ENCODE peak calls at places on chromosomes 11 and 22, in ten cellular contexts. N, S, Y, C, Q, W, M, T, P and U are unnamed samples.

GRCh38 chr11:9494316-9494715 is 33.5 kb downstream of the ZNF143 start:
- DNase-seq in N (no peak), S (no peak), Y (no peak), C (no peak), Q (no peak), W (no peak), M (no peak), T (no peak), P (no peak), U (no peak)

GRCh38 chr11:67056267-67056639 is 394 bp upstream of the RHOD start:
- DNase-seq in N (no peak), S (no peak), Y (no peak), C (no peak), Q (no peak), W (no peak), M (no peak), T (no peak), P (no peak), U (no peak)

GRCh38 chr11:64514596-64514995 is 76.4 kb upstream of the SLC22A12 start:
- DNase-seq in N (no peak), S (no peak), Y (no peak), C (no peak), Q (no peak), W (no peak), M (no peak), T (no peak), P (no peak), U (no peak)

GRCh38 chr11:60900673-60901404 is 5.5 kb downstream of the PRPF19 start:
- DNase-seq in N (no peak), S (no peak), Y (no peak), C (no peak), Q (no peak), W (no peak), M (no peak), T (no peak), P (no peak), U (no peak)

GRCh38 chr22:31578171-31578570 is 81.8 kb downstream of the SFI1 start:
- DNase-seq in N (no peak), S (no peak), Y (no peak), C (no peak), Q (no peak), W (no peak), M (no peak), T (no peak), P (no peak), U (no peak)

GRCh38 chr11:12802418-12803085 is 128.3 kb downstream of the TEAD1 start:
- DNase-seq in N (peak; percentile 97), S (peak; percentile 78), Y (peak; percentile 27), C (peak; percentile 99), Q (peak; percentile 73), W (peak; percentile 99), M (peak; percentile 85), T (no peak), P (no peak), U (peak; percentile 96)

GRCh38 chr22:44522526-44523170 is 24.6 kb upstream of the RTL6 start:
- DNase-seq in N (no peak), S (no peak), Y (no peak), C (no peak), Q (no peak), W (no peak), M (no peak), T (no peak), P (no peak), U (no peak)

GRCh38 chr22:40491990-40492631 is 121.7 kb downstream of the SGSM3 start:
- DNase-seq in N (no peak), S (no peak), Y (peak; percentile 30), C (no peak), Q (no peak), W (no peak), M (peak; percentile 82), T (peak; percentile 83), P (peak; percentile 91), U (peak; percentile 37)

GRCh38 chr22:37632174-37633081 is 7.0 kb upstream of the SH3BP1 start:
- DNase-seq in N (no peak), S (no peak), Y (no peak), C (no peak), Q (no peak), W (no peak), M (no peak), T (no peak), P (no peak), U (no peak)

GRCh38 chr22:37634505-37635002 is 4.9 kb upstream of the SH3BP1 start:
- DNase-seq in N (no peak), S (peak; percentile 31), Y (peak; percentile 24), C (no peak), Q (no peak), W (no peak), M (no peak), T (no peak), P (no peak), U (no peak)

GRCh38 chr22:37635157-37635556 is 4.3 kb upstream of the SH3BP1 start:
- DNase-seq in N (no peak), S (no peak), Y (no peak), C (no peak), Q (no peak), W (no peak), M (no peak), T (no peak), P (no peak), U (no peak)

GRCh38 chr22:37633082-37633692 is 6.3 kb upstream of the SH3BP1 start:
- DNase-seq in N (no peak), S (no peak), Y (no peak), C (no peak), Q (no peak), W (no peak), M (no peak), T (no peak), P (no peak), U (no peak)

DNA sequence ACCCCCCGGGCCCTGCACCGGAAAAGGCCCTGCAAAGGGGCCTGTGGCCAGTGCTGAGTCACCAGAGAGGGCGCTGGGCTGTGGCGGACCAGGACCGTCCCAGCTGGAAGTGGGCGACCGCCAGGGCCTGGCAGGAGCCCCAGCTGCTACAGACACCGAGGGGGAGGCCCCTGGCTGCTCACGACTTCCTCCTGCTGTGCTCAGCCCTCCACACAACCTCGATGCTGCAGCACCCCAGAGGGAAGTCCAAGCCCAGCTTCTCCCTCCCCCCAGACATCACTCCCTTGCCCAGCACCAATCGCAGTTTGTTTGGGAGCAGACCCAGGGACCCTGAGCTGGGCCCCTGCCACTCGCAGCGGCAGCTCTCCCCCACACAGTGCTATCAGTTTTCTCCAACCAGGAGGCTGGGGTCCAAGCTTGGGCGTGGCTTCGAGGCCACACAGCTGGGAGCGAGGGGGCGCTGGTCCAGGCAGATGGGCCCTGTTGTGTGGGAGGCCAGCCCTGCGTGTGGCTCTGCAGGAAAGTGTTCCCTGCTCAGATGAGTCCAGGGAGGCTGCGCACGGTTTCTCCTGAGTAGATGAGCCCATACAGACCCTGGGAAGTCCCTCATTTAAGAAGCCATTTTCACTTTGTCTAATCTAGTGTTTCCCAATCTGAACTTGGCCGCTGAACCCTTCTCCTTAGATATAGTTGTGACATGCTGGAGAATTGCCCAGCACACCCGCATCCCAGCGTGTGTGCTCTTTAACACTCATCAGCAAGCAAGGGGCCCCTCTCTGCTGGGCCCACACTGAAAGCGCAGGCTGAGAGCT is 5.6 kb upstream of the SH3BP1 start:
- DNase-seq in N (no peak), S (peak; percentile 72), Y (peak; percentile 86), C (no peak), Q (peak; percentile 82), W (peak; percentile 85), M (peak; percentile 92), T (no peak), P (peak; percentile 65), U (peak; percentile 79)
- H3K4me2 ChIP-seq in N (no peak overlapping the region), S (no peak overlapping the region), Y (peak overlapping the region; percentile 79), C (no peak overlapping the region), Q (peak overlapping the region; percentile 64), W (peak overlapping the region; percentile 94), M (peak overlapping the region; percentile 34), T (no peak overlapping the region), P (peak overlapping the region; percentile 45), U (peak overlapping the region; percentile 79)

DNA sequence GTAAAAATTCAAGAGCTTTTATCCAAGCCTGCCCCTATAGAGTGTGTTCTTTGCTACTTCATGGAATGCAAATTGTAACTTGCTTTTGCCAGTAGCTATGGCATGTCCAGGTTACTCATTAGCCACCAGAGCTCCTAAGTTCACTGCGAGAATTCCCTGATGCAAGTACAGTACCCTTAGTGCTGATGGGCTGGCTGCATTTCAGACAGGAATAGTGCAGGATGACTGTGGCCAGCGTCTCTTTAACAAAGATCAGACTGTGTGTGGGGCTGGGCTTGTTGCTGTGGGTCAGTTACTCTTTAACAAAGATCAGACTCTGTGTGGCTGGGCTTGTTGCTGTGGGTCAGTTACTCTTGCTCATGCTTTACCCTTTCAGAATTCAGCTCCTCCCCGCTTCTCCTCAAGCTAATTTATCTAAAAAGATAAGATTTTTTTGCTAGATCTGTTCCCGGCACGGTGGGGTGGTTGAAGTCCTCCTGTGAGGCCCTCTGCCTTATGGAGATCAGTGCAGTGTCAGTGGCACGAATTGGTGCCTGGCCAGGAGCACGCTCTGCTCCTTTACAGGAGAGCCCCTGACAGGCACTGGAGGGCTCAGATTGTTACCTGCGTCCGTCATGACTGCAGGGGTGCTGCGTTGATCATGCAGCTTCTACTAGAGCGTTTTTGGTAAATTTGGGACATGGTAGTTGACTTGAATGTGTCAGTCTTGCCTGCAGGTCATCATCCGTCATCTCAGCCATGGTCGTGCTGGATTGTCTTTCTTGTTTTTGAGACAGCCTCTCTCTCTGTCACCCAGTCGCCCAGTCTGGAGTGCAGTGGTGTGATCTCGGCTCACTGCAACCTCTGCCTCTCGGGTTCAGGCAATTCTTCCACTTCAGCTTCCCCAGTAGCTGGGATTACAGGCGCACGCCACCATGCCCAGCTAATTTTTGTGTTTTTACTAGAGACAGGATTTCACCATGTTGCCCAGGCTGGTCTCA is 27.0 kb downstream of the AP2A2 start:
- DNase-seq in N (no peak), S (peak; percentile 62), Y (no peak), C (no peak), Q (peak; percentile 45), W (peak; percentile 99), M (peak; percentile 52), T (no peak), P (no peak), U (peak; percentile 73)
- H3K27ac ChIP-seq in N (no peak overlapping the region), S (peak overlapping the region; percentile 56), Y (peak overlapping the region; percentile 81), C (no peak overlapping the region), Q (peak overlapping the region; percentile 65), W (peak overlapping the region; percentile 95), M (peak overlapping the region; percentile 97), T (no peak overlapping the region), P (no peak overlapping the region), U (no peak overlapping the region)

DNA sequence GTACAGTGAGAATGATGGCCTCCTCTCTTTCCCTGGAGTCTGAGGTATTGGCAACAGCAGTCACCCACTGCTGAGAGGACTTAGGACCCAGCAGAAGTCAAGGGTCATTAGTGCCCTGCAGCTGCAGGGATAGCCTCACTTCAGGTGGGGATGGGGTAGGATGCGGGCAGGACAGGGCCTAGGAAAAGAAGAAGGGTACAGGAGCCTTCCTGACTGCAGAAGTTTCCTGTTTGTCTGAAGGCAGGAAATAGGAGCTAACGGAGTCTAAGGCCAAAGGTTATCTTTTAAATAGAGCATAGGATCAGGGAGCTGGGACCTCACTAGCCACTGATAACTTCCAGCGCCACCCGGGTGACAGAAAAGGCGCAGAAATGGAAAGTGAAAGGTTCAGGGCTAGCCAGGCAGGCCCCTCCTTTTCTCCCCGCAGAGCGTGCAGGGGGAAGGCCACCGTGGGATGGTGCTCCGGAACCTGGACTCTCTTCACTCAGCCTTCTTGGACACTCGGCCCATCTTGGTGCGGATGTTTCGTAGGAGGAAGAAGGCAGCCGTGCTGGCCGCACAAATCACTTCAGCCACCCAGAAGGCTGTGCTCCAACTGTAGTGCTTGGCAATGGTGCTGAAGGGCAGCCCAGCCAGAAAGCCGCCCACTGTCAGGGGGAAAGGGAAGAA is 6.0 kb downstream of the TRAPPC4 start:
- DNase-seq in N (no peak), S (peak; percentile 34), Y (no peak), C (no peak), Q (no peak), W (peak; percentile 49), M (no peak), T (no peak), P (no peak), U (no peak)
- H3K36me3 ChIP-seq in N (peaks cover 21% of the 10 kb centered on the region), S (peaks cover 2% of the 10 kb centered on the region), Y (peaks cover 34% of the 10 kb centered on the region), C (peaks cover 8% of the 10 kb centered on the region), Q (peaks cover 4% of the 10 kb centered on the region), W (peaks cover 4% of the 10 kb centered on the region), M (peaks cover 60% of the 10 kb centered on the region), T (no peaks in the 10 kb centered on the region), P (peaks cover 63% of the 10 kb centered on the region), U (peaks cover 12% of the 10 kb centered on the region)

GRCh38 chr11:2748061-2748813 is 48.4 kb upstream of the KCNQ1OT1 start:
- DNase-seq in N (no peak), S (no peak), Y (no peak), C (no peak), Q (no peak), W (no peak), M (no peak), T (no peak), P (no peak), U (no peak)

GRCh38 chr11:2751523-2752203 is 51.9 kb upstream of the KCNQ1OT1 start:
- DNase-seq in N (no peak), S (no peak), Y (no peak), C (no peak), Q (no peak), W (no peak), M (no peak), T (no peak), P (no peak), U (no peak)

GRCh38 chr11:2748814-2749554 is 49.2 kb upstream of the KCNQ1OT1 start:
- DNase-seq in N (no peak), S (no peak), Y (no peak), C (no peak), Q (no peak), W (no peak), M (no peak), T (no peak), P (no peak), U (no peak)

GRCh38 chr11:2750601-2751522 is 51.1 kb upstream of the KCNQ1OT1 start:
- DNase-seq in N (no peak), S (no peak), Y (no peak), C (no peak), Q (peak; percentile 50), W (no peak), M (no peak), T (no peak), P (no peak), U (no peak)

GRCh38 chr11:2750101-2750509 is 50.3 kb upstream of the KCNQ1OT1 start:
- DNase-seq in N (no peak), S (no peak), Y (no peak), C (no peak), Q (no peak), W (no peak), M (no peak), T (no peak), P (no peak), U (no peak)
- H3K4me2 ChIP-seq in N (no peak overlapping the region), S (no peak overlapping the region), Y (no peak overlapping the region), C (no peak overlapping the region), Q (peak overlapping the region; percentile 39), W (no peak overlapping the region), M (no peak overlapping the region), T (no peak overlapping the region), P (no peak overlapping the region), U (no peak overlapping the region)